ENCODE peak calls at places on chromosome 22, in ten cellular contexts. A is left ventricle myocardium inferior, L is psoas muscle, W is GM23248, U is dorsolateral prefrontal cortex, K is A549, G is AG04450, F is body of pancreas, S is stomach, T is brain microvascular endothelial cell. I is an unnamed sample.

GRCh38 chr22:22098457-22099193 is 116.0 kb upstream of the TOP3B start:
- DNase-seq in U (no peak), G (no peak), F (no peak), S (no peak), W (no peak), K (no peak), T (no peak), A (no peak), L (no peak), I (no peak)

GRCh38 chr22:31829505-31829904 is 75.7 kb downstream of the DEPDC5 start:
- DNase-seq in K (peak), S (no peak), T (peak), L (no peak), U (no peak), W (peak), F (no peak), G (peak), A (no peak), I (no peak)

GRCh38 chr22:23398701-23399366 is 181.3 kb downstream of the IGLL1 start:
- DNase-seq in U (no peak), F (no peak), K (no peak), W (no peak), T (no peak), S (no peak), A (no peak), L (peak), G (no peak), I (peak)

GRCh38 chr22:25127274-25127673 is 72.4 kb upstream of the CRYBB3 start:
- DNase-seq in U (no peak), F (no peak), W (no peak), K (no peak), S (no peak), L (no peak), A (no peak), G (no peak), T (no peak), I (no peak)

GRCh38 chr22:17570851-17571631 is 7.7 kb downstream of the SLC25A18 start:
- DNase-seq in L (peak), T (peak), S (peak), A (peak), F (peak), U (peak), G (no peak), K (no peak), W (peak), I (peak)

GRCh38 chr22:29071261-29072045 is 1.4 kb upstream of the KREMEN1 start:
- DNase-seq in T (no peak), L (no peak), U (no peak), F (peak), K (peak), G (no peak), W (peak), A (no peak), S (peak), I (peak)

GRCh38 chr22:49307071-49307830 is 520.4 kb downstream of the BRD1 start:
- DNase-seq in F (peak), S (peak), G (no peak), U (peak), K (no peak), A (no peak), L (peak), T (no peak), W (no peak), I (peak)

GRCh38 chr22:32926600-32926999 is 125.1 kb downstream of the TIMP3 start:
- DNase-seq in K (peak), S (no peak), L (no peak), W (peak), G (peak), T (peak), A (no peak), U (no peak), F (no peak), I (no peak)

GRCh38 chr22:50610041-50610451 is 9.5 kb downstream of the MAPK8IP2 start:
- DNase-seq in U (no peak), L (no peak), A (no peak), T (no peak), W (no peak), S (no peak), K (no peak), G (no peak), F (no peak), I (no peak)

GRCh38 chr22:29096736-29097669 is 24.2 kb downstream of the KREMEN1 start:
- DNase-seq in S (peak), W (no peak), G (no peak), F (peak), T (no peak), U (no peak), K (no peak), A (no peak), L (no peak), I (no peak)

GRCh38 chr22:49147617-49148175 is 680.0 kb downstream of the BRD1 start:
- DNase-seq in K (no peak), A (no peak), F (no peak), T (no peak), W (no peak), U (no peak), L (no peak), G (no peak), S (no peak), I (no peak)

GRCh38 chr22:49972163-49973017 is 11.8 kb downstream of the PIM3 start:
- DNase-seq in A (peak), T (no peak), L (peak), F (peak), U (peak), W (no peak), G (no peak), S (peak), K (no peak), I (peak)

GRCh38 chr22:17612057-17612456 is 16.5 kb downstream of the ATP6V1E1 start:
- DNase-seq in K (no peak), F (no peak), A (no peak), L (no peak), W (peak), U (no peak), T (no peak), S (no peak), G (no peak), I (no peak)

GRCh38 chr22:32781695-32782094 is 19.8 kb upstream of the TIMP3 start:
- DNase-seq in T (no peak), W (no peak), U (no peak), K (no peak), F (no peak), G (no peak), L (no peak), S (no peak), A (no peak), I (no peak)

GRCh38 chr22:42994917-42995562 is 19.9 kb downstream of the PACSIN2 start:
- DNase-seq in U (no peak), W (peak), A (no peak), L (peak), G (peak), K (peak), T (peak), S (peak), F (peak), I (peak)

GRCh38 chr22:23218867-23219251 is 38.5 kb downstream of the BCR start:
- DNase-seq in K (no peak), A (peak), U (no peak), L (no peak), G (no peak), T (no peak), W (no peak), F (peak), S (peak), I (no peak)

GRCh38 chr22:25700996-25701815 is 40.8 kb upstream of the MYO18B start:
- DNase-seq in A (peak), G (no peak), U (peak), T (peak), S (no peak), L (peak), F (no peak), K (no peak), W (peak), I (no peak)

GRCh38 chr22:41725510-41726110 is 26.3 kb downstream of the MEI1 start:
- DNase-seq in W (no peak), L (no peak), F (no peak), A (no peak), T (peak), U (no peak), G (no peak), S (no peak), K (peak), I (no peak)

GRCh38 chr22:40054486-40054885 is 59.7 kb downstream of the FAM83F start:
- DNase-seq in S (no peak), U (no peak), W (no peak), F (no peak), L (no peak), G (no peak), A (no peak), K (no peak), T (no peak), I (no peak)
- H3K27ac ChIP-seq in S (no peak), U (no peak), W (no peak), F (no peak), L (no peak), G (no peak), A (no peak), K (no peak), T (no peak), I (no peak)

GRCh38 chr22:35734517-35734827 is 16.8 kb downstream of the APOL5 start:
- DNase-seq in L (no peak), U (no peak), K (no peak), S (no peak), G (no peak), A (no peak), F (no peak), W (no peak), T (no peak), I (no peak)
- H3K4me3 ChIP-seq in L (no peak), U (no peak), K (no peak), S (no peak), G (no peak), A (no peak), F (no peak), W (no peak), T (no peak), I (no peak)

DNA sequence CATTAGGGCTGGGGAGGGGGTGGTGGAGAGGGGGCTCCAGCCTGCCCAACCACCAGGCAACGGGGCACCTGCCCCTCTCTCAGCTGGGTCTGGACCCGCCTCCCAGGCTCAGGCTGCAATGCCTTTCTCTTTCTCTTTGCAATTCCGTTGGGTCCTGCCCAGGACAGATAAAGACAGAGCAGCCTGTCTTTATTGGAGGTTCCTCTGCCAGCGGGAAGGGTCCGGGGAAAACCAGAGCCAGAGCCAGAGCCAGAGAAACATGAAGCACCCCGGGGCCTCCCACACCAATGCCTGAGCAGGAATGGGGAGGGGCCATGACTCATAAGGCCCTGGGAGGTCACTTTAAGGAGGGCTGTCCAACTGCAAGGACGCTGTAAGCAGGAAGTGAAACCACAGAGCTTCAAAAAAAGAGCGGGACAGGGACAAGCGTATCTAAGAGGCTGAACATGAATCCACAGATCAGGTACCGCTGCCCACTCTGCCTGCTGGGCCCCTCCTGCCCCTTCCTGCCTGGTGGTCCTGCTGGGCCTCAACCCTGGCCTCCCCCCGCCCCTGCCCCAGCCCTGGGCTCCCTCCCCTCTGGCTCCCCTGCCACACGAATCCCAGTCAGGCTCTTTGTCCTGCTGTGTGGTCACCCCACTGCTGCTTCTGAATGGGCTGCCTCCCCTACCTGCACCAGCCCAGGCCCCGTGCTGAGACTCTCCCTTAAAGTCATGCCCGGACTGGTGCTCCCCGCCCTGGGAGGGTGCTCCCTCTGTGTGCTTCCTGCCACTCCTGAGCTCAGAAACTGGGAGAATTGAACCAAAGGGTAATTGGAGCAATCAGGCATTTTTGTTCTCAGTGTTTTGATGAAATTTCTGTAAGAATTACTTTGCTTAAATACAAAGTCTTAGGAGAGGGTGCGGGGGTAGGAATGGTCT is at the start of gene APOBEC3B:
- DNase-seq in F (peak), W (peak), G (peak), U (peak), S (peak), K (peak), L (peak), T (peak), A (peak), I (peak)
- H3K27ac ChIP-seq in F (peak), W (no peak), G (peak), U (no peak), S (peak), K (peak), L (no peak), T (no peak), A (peak), I (peak)

DNA sequence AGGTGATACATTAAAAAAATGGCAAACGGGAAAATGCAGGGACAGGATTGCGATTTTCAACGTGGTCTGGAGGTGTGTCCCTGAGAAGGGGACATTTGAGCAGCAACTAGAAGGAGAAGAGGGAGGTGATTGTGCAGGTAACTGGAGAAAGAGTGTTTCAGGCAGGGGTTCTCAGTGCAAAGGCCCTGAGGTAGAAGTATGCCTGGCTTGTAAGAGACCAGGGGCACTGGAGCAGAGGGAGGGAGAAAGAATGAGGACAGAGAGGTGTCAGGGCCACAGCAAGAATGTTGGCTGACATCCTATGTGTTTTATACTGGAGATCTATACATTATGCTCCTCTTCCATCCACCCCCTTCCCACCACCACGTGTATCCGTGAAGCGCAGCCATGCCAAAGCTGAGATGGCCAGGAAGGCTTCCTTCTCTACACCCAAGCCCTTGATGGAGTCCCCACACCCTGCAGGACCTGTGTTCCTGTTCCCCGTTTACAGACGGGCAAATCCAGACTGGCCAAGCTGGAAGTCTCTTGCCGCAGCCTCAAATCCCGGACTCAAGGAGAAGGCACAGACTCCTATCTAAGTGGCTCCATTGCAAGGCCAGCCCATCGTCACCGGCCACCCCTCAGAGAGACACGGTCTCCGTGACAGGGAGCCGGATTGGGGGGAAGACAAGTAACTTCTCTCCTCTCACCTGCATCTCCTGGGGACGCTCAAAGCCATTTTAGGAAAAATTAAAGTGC is 416.1 kb downstream of the MN1 start:
- DNase-seq in S (no peak), A (no peak), G (no peak), T (no peak), L (no peak), F (no peak), U (no peak), W (no peak), K (no peak), I (no peak)
- H3K4me3 ChIP-seq in S (no peak), A (no peak), G (no peak), T (no peak), L (no peak), F (no peak), U (no peak), W (no peak), K (no peak), I (no peak)

GRCh38 chr22:45535400-45535799 is 32.7 kb downstream of the FBLN1 start:
- DNase-seq in F (no peak), K (no peak), L (no peak), G (no peak), S (no peak), U (no peak), T (no peak), W (no peak), A (no peak), I (no peak)
- H3K27ac ChIP-seq in F (no peak), K (no peak), L (no peak), G (peak), S (peak), U (no peak), T (no peak), W (no peak), A (no peak), I (peak)

DNA sequence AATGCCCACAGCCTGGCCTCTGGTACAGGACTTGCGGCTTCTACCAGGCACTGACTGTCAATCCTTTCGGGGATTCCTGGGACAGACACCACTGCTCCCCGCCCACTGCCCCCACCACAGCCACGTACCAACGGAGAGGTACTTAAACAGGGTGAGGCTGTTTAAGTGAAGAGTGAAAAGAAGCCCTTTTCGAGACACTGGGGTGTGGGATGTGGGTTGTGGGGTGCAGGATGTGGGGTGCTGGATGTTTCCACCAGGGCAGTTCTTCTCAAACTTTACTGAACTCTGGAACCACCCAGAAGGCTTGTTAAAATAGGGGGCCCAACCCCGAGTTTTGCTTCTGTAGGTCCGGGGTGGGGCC is 34.2 kb upstream of the PRR5 start:
- DNase-seq in A (no peak), T (no peak), L (peak), U (no peak), K (no peak), W (peak), F (no peak), G (no peak), S (no peak), I (peak)
- H3K4me3 ChIP-seq in A (peak), T (no peak), L (peak), U (peak), K (peak), W (peak), F (no peak), G (peak), S (peak), I (peak)

DNA sequence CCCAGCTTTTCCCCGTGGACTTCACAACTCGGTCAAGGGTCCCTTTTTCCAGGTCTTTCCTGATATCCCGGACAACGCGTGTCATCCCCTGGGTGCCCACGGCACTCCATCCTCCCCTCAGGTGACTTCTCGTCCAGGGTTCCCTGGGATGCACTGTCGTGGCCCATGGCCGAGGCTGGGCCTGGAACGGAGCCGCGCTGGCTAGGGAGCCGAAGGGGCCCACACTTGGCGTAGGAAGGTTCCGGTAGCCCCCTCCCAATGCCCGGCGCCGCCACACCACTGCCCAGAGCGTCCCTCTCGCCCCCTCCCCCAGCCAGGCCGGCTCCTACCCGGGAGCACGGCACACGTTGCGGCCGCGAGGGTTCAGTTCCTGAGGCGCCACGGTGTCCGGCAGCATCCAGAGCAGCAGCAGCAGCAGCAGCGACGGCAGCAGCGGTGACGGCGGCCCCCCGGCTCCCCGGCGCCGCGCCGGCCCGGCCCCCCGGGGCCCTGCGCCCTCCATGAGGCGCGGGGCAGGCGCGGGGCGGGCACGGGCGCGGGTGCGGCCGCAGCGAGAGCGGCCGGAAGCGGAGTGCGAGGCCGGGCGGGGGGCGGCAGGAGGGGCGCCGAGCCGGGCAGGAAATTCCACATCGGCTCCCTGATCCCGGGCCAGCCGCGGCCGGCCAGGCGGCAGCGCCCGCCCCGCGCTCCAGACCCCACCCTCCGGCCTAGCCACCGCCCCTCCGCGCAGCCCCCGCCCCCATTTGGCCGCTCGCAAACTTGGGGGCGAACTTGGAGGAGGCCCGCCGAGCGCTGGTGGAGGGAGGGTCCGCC is at the start of gene SCARF2:
- DNase-seq in K (no peak), S (no peak), W (peak), F (peak), G (no peak), L (peak), A (peak), U (no peak), T (no peak), I (peak)
- H3K27ac ChIP-seq in K (peak), S (peak), W (peak), F (peak), G (peak), L (peak), A (peak), U (peak), T (no peak), I (peak)

GRCh38 chr22:30288414-30289125 is 735 bp downstream of the CASTOR1 start:
- DNase-seq in U (no peak), K (peak), S (no peak), L (no peak), T (no peak), F (no peak), G (no peak), W (no peak), A (no peak), I (peak)

GRCh38 chr22:30290679-30291333 is 1.5 kb upstream of the CASTOR1 start:
- DNase-seq in F (peak), S (peak), L (peak), G (no peak), T (peak), K (no peak), W (peak), A (peak), U (peak), I (peak)

GRCh38 chr22:30290318-30290678 is 993 bp upstream of the CASTOR1 start:
- DNase-seq in L (no peak), W (peak), T (no peak), K (no peak), A (no peak), S (no peak), G (no peak), F (no peak), U (no peak), I (no peak)

GRCh38 chr22:30289126-30289979 is at the start of gene CASTOR1:
- DNase-seq in F (peak), T (peak), W (peak), K (peak), L (peak), A (peak), S (peak), G (peak), U (peak), I (peak)

GRCh38 chr22:30289980-30290313 is 642 bp upstream of the CASTOR1 start:
- DNase-seq in K (no peak), U (no peak), T (no peak), A (no peak), S (no peak), F (no peak), G (no peak), W (no peak), L (no peak), I (no peak)
- H3K4me3 ChIP-seq in K (peak), U (peak), T (peak), A (peak), S (peak), F (no peak), G (peak), W (peak), L (peak), I (peak)

GRCh38 chr22:46604306-46604690 is 15.9 kb upstream of the GRAMD4 start:
- DNase-seq in G (no peak), F (no peak), T (peak), U (no peak), A (no peak), S (no peak), K (no peak), L (no peak), W (no peak), I (no peak)
- H3K27ac ChIP-seq in G (no peak), F (no peak), T (no peak), U (peak), A (peak), S (peak), K (no peak), L (no peak), W (no peak), I (peak)